ENCODE peak calls at places on chromosomes 12 and 14, in ten cellular contexts. One of them, this sample, is unnamed.

GRCh38 chr14:71515520-71515919 is 416.7 kb upstream of the RGS6 start:
- DNase-seq in GM12891: no peak
- DNase-seq in H1: no peak
- DNase-seq in body of pancreas: no peak
- DNase-seq in adrenal gland: no peak
- DNase-seq in gastrocnemius medialis: no peak
- DNase-seq in Peyer's patch: no peak
- DNase-seq in A549: no peak
- DNase-seq in sigmoid colon: no peak
- DNase-seq in uterus: no peak
- DNase-seq in this sample: no peak

GRCh38 chr12:3363608-3364007 is 127.4 kb upstream of the PRMT8 start:
- DNase-seq in GM12891: no peak
- DNase-seq in gastrocnemius medialis: no peak
- DNase-seq in uterus: no peak
- DNase-seq in A549: no peak
- DNase-seq in Peyer's patch: no peak
- DNase-seq in sigmoid colon: no peak
- DNase-seq in body of pancreas: no peak
- DNase-seq in adrenal gland: peak; percentile 41
- DNase-seq in H1: no peak
- DNase-seq in this sample: no peak

GRCh38 chr14:94080606-94081385 is at the start of the genes DDX24 and IFI27L1:
- DNase-seq in adrenal gland: peak; percentile 99
- DNase-seq in body of pancreas: peak; percentile 98
- DNase-seq in GM12891: peak; percentile 92
- DNase-seq in uterus: peak; percentile 97
- DNase-seq in gastrocnemius medialis: peak; percentile 96
- DNase-seq in H1: peak; percentile 96
- DNase-seq in sigmoid colon: peak; percentile 98
- DNase-seq in A549: peak; percentile 95
- DNase-seq in Peyer's patch: peak; percentile 97
- DNase-seq in this sample: peak; percentile 96

GRCh38 chr12:130555628-130556485 is 160.2 kb downstream of the RIMBP2 start:
- DNase-seq in uterus: no peak
- DNase-seq in Peyer's patch: no peak
- DNase-seq in gastrocnemius medialis: no peak
- DNase-seq in body of pancreas: peak; percentile 35
- DNase-seq in A549: no peak
- DNase-seq in H1: no peak
- DNase-seq in GM12891: no peak
- DNase-seq in sigmoid colon: no peak
- DNase-seq in adrenal gland: no peak
- DNase-seq in this sample: no peak

GRCh38 chr14:32932302-32932920 is 6.3 kb upstream of the NPAS3 start:
- DNase-seq in adrenal gland: no peak
- DNase-seq in body of pancreas: no peak
- DNase-seq in A549: no peak
- DNase-seq in sigmoid colon: no peak
- DNase-seq in gastrocnemius medialis: no peak
- DNase-seq in H1: peak; percentile 54
- DNase-seq in GM12891: no peak
- DNase-seq in uterus: no peak
- DNase-seq in Peyer's patch: no peak
- DNase-seq in this sample: no peak

GRCh38 chr12:114821571-114821970 is 137.6 kb upstream of the TBX3 start:
- DNase-seq in GM12891: no peak
- DNase-seq in Peyer's patch: no peak
- DNase-seq in sigmoid colon: no peak
- DNase-seq in H1: no peak
- DNase-seq in uterus: no peak
- DNase-seq in adrenal gland: no peak
- DNase-seq in A549: no peak
- DNase-seq in gastrocnemius medialis: no peak
- DNase-seq in body of pancreas: no peak
- DNase-seq in this sample: no peak

GRCh38 chr14:72892103-72892878 is 1.6 kb downstream of the DPF3 start:
- DNase-seq in uterus: no peak
- DNase-seq in adrenal gland: peak; percentile 23
- DNase-seq in sigmoid colon: no peak
- DNase-seq in Peyer's patch: no peak
- DNase-seq in H1: no peak
- DNase-seq in body of pancreas: peak; percentile 12
- DNase-seq in GM12891: no peak
- DNase-seq in gastrocnemius medialis: no peak
- DNase-seq in A549: no peak
- DNase-seq in this sample: no peak

GRCh38 chr14:24876996-24877395 is 173.0 kb downstream of the STXBP6 start:
- DNase-seq in A549: no peak
- DNase-seq in gastrocnemius medialis: no peak
- DNase-seq in H1: no peak
- DNase-seq in GM12891: no peak
- DNase-seq in Peyer's patch: no peak
- DNase-seq in sigmoid colon: no peak
- DNase-seq in uterus: no peak
- DNase-seq in adrenal gland: no peak
- DNase-seq in body of pancreas: no peak
- DNase-seq in this sample: no peak

GRCh38 chr12:31832740-31833540 is 104.1 kb upstream of the AMN1 start:
- DNase-seq in H1: no peak
- DNase-seq in body of pancreas: no peak
- DNase-seq in GM12891: no peak
- DNase-seq in adrenal gland: peak; percentile 2
- DNase-seq in gastrocnemius medialis: no peak
- DNase-seq in Peyer's patch: no peak
- DNase-seq in sigmoid colon: no peak
- DNase-seq in uterus: no peak
- DNase-seq in A549: no peak
- DNase-seq in this sample: no peak

GRCh38 chr12:31835276-31835882 is 106.6 kb upstream of the AMN1 start:
- DNase-seq in sigmoid colon: no peak
- DNase-seq in body of pancreas: no peak
- DNase-seq in A549: peak; percentile 27
- DNase-seq in GM12891: no peak
- DNase-seq in gastrocnemius medialis: no peak
- DNase-seq in Peyer's patch: no peak
- DNase-seq in H1: no peak
- DNase-seq in adrenal gland: no peak
- DNase-seq in uterus: no peak
- DNase-seq in this sample: no peak

GRCh38 chr12:31837913-31838312 is 109.1 kb upstream of the AMN1 start:
- DNase-seq in H1: no peak
- DNase-seq in GM12891: no peak
- DNase-seq in gastrocnemius medialis: no peak
- DNase-seq in adrenal gland: no peak
- DNase-seq in sigmoid colon: no peak
- DNase-seq in A549: no peak
- DNase-seq in body of pancreas: no peak
- DNase-seq in uterus: no peak
- DNase-seq in Peyer's patch: no peak
- DNase-seq in this sample: no peak

GRCh38 chr12:31833541-31833840 is 104.7 kb upstream of the AMN1 start:
- DNase-seq in adrenal gland: no peak
- DNase-seq in gastrocnemius medialis: no peak
- DNase-seq in sigmoid colon: no peak
- DNase-seq in body of pancreas: no peak
- DNase-seq in Peyer's patch: no peak
- DNase-seq in A549: no peak
- DNase-seq in uterus: no peak
- DNase-seq in GM12891: no peak
- DNase-seq in H1: no peak
- DNase-seq in this sample: no peak

GRCh38 chr12:31834158-31834557 is 105.3 kb upstream of the AMN1 start:
- DNase-seq in body of pancreas: no peak
- DNase-seq in Peyer's patch: no peak
- DNase-seq in adrenal gland: no peak
- DNase-seq in A549: no peak
- DNase-seq in gastrocnemius medialis: no peak
- DNase-seq in GM12891: no peak
- DNase-seq in uterus: no peak
- DNase-seq in H1: no peak
- DNase-seq in sigmoid colon: no peak
- DNase-seq in this sample: no peak
- TF ChIP-seq POLR2A in body of pancreas: no peak
- TF ChIP-seq POLR2A in Peyer's patch: no peak
- TF ChIP-seq POLR2A in adrenal gland: no peak
- TF ChIP-seq POLR2A in A549: no peak
- TF ChIP-seq POLR2A in gastrocnemius medialis: no peak
- TF ChIP-seq POLR2A in GM12891: no peak
- TF ChIP-seq POLR2A in uterus: no peak
- TF ChIP-seq POLR2A in H1: no peak
- TF ChIP-seq POLR2A in sigmoid colon: no peak
- TF ChIP-seq POLR2A in this sample: no peak

DNA sequence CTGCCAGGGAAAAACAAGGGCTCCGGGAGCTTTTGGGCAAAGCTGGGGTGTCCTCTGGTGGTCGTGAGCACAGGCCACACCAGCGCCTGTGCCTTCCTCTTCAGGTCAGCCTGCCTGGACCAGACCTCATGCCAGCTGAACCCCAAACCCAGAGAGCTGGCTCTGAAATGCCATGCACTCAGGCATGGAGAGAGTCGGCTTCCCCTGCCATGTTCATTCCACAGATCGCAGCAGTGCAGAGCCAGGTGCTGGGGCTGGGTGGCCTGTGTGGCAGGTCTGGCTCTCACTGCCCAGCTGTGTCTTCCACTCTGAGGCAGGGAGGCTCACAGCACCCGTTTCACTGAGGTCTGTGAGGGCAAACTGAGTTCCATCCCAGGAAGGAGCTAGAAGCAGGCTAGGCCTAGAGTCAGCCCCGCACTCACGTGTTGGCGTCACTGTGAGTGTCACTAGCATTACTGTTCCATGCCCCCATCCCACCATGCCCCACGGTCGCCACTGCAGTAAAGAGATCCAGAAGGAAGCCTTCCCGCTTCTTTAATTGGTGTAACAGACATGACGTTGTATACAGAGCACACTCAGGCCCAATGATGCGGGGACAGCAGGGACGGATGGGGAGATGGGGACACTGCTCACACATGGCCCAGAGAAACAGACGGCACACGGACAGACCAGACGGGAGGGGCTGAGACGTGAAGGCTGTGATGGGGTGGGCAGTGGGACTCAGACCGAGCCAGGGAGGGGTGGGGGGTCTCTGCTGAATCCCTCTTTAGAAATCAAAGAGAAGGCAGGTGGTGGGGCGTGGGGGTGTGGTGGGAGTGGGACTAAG is 2.7 kb downstream of the ARL6IP4 start:
- DNase-seq in A549: no peak
- DNase-seq in uterus: no peak
- DNase-seq in gastrocnemius medialis: no peak
- DNase-seq in GM12891: no peak
- DNase-seq in Peyer's patch: no peak
- DNase-seq in H1: no peak
- DNase-seq in body of pancreas: no peak
- DNase-seq in sigmoid colon: no peak
- DNase-seq in adrenal gland: no peak
- DNase-seq in this sample: no peak
- TF ChIP-seq POLR2A in A549: no peak
- TF ChIP-seq POLR2A in uterus: no peak
- TF ChIP-seq POLR2A in gastrocnemius medialis: no peak
- TF ChIP-seq POLR2A in GM12891: no peak
- TF ChIP-seq POLR2A in Peyer's patch: no peak
- TF ChIP-seq POLR2A in H1: no peak
- TF ChIP-seq POLR2A in body of pancreas: no peak
- TF ChIP-seq POLR2A in sigmoid colon: no peak
- TF ChIP-seq POLR2A in adrenal gland: no peak
- TF ChIP-seq POLR2A in this sample: no peak

GRCh38 chr12:121579981-121580868 is 598 bp downstream of the KDM2B start:
- DNase-seq in adrenal gland: peak; percentile 76
- DNase-seq in sigmoid colon: peak; percentile 88
- DNase-seq in H1: peak; percentile 83
- DNase-seq in A549: peak; percentile 58
- DNase-seq in gastrocnemius medialis: peak; percentile 59
- DNase-seq in Peyer's patch: peak; percentile 75
- DNase-seq in uterus: peak; percentile 79
- DNase-seq in body of pancreas: peak; percentile 85
- DNase-seq in GM12891: peak; percentile 49
- DNase-seq in this sample: peak; percentile 71
- TF ChIP-seq POLR2A in adrenal gland: no peak
- TF ChIP-seq POLR2A in sigmoid colon: no peak
- TF ChIP-seq POLR2A in H1: peak; percentile 66
- TF ChIP-seq POLR2A in A549: peak; percentile 47
- TF ChIP-seq POLR2A in gastrocnemius medialis: no peak
- TF ChIP-seq POLR2A in Peyer's patch: no peak
- TF ChIP-seq POLR2A in uterus: peak; percentile 9
- TF ChIP-seq POLR2A in body of pancreas: peak; percentile 20
- TF ChIP-seq POLR2A in GM12891: no peak
- TF ChIP-seq POLR2A in this sample: no peak

GRCh38 chr12:111745201-111745600 is 21.5 kb upstream of the ALDH2 start:
- DNase-seq in sigmoid colon: no peak
- DNase-seq in gastrocnemius medialis: no peak
- DNase-seq in H1: no peak
- DNase-seq in body of pancreas: no peak
- DNase-seq in GM12891: no peak
- DNase-seq in adrenal gland: no peak
- DNase-seq in uterus: no peak
- DNase-seq in Peyer's patch: no peak
- DNase-seq in A549: no peak
- DNase-seq in this sample: no peak

GRCh38 chr12:111741235-111741812 is 25.4 kb upstream of the ALDH2 start:
- DNase-seq in Peyer's patch: no peak
- DNase-seq in A549: no peak
- DNase-seq in H1: no peak
- DNase-seq in body of pancreas: peak; percentile 64
- DNase-seq in adrenal gland: peak; percentile 64
- DNase-seq in sigmoid colon: no peak
- DNase-seq in uterus: no peak
- DNase-seq in GM12891: no peak
- DNase-seq in gastrocnemius medialis: no peak
- DNase-seq in this sample: no peak
- TF ChIP-seq POLR2A in Peyer's patch: no peak
- TF ChIP-seq POLR2A in A549: no peak
- TF ChIP-seq POLR2A in H1: no peak
- TF ChIP-seq POLR2A in body of pancreas: no peak
- TF ChIP-seq POLR2A in adrenal gland: no peak
- TF ChIP-seq POLR2A in sigmoid colon: no peak
- TF ChIP-seq POLR2A in uterus: no peak
- TF ChIP-seq POLR2A in GM12891: no peak
- TF ChIP-seq POLR2A in gastrocnemius medialis: no peak
- TF ChIP-seq POLR2A in this sample: no peak

GRCh38 chr12:11860026-11860425 is 210.6 kb downstream of the ETV6 start:
- DNase-seq in gastrocnemius medialis: no peak
- DNase-seq in uterus: no peak
- DNase-seq in adrenal gland: no peak
- DNase-seq in GM12891: no peak
- DNase-seq in A549: no peak
- DNase-seq in Peyer's patch: no peak
- DNase-seq in body of pancreas: no peak
- DNase-seq in H1: no peak
- DNase-seq in sigmoid colon: no peak
- DNase-seq in this sample: no peak
- TF ChIP-seq POLR2A in gastrocnemius medialis: no peak
- TF ChIP-seq POLR2A in uterus: no peak
- TF ChIP-seq POLR2A in adrenal gland: no peak
- TF ChIP-seq POLR2A in GM12891: no peak
- TF ChIP-seq POLR2A in A549: no peak
- TF ChIP-seq POLR2A in Peyer's patch: no peak
- TF ChIP-seq POLR2A in body of pancreas: no peak
- TF ChIP-seq POLR2A in H1: no peak
- TF ChIP-seq POLR2A in sigmoid colon: no peak
- TF ChIP-seq POLR2A in this sample: no peak

GRCh38 chr14:101174980-101175606 is 271.6 kb upstream of the RTL1 start:
- DNase-seq in sigmoid colon: no peak
- DNase-seq in A549: no peak
- DNase-seq in GM12891: no peak
- DNase-seq in body of pancreas: peak; percentile 20
- DNase-seq in uterus: peak; percentile 16
- DNase-seq in H1: no peak
- DNase-seq in gastrocnemius medialis: no peak
- DNase-seq in adrenal gland: no peak
- DNase-seq in Peyer's patch: peak; percentile 35
- DNase-seq in this sample: no peak
- TF ChIP-seq POLR2A in sigmoid colon: no peak
- TF ChIP-seq POLR2A in A549: no peak
- TF ChIP-seq POLR2A in GM12891: no peak
- TF ChIP-seq POLR2A in body of pancreas: no peak
- TF ChIP-seq POLR2A in uterus: no peak
- TF ChIP-seq POLR2A in H1: no peak
- TF ChIP-seq POLR2A in gastrocnemius medialis: no peak
- TF ChIP-seq POLR2A in adrenal gland: no peak
- TF ChIP-seq POLR2A in Peyer's patch: no peak
- TF ChIP-seq POLR2A in this sample: no peak